ENCODE peak calls at places on chromosomes 6 and 20, in four cellular contexts. F is endodermal cell; K is CD8-positive, alpha-beta T cell; D is tibial nerve. Y is an unnamed sample.

GRCh38 chr6:30399390-30400058 is 54.6 kb downstream of the RPP21 start:
- DNase-seq in F (no peak), K (no peak), D (no peak), Y (no peak)

GRCh38 chr20:2102585-2103453 is 1.2 kb downstream of the STK35 start:
- DNase-seq in F (peak), K (peak), D (peak), Y (peak)

GRCh38 chr20:15927893-15928650 is 645.2 kb downstream of the KIF16B start:
- DNase-seq in F (no peak), K (no peak), D (no peak), Y (no peak)

GRCh38 chr6:35080016-35080680 is 61.0 kb downstream of the TCP11 start:
- DNase-seq in F (peak), K (no peak), D (no peak), Y (no peak)

GRCh38 chr6:57147955-57148858 is 23.9 kb upstream of the BAG2 start:
- DNase-seq in F (no peak), K (no peak), D (no peak), Y (no peak)

GRCh38 chr20:25275813-25276532 is 28.1 kb downstream of the PYGB start:
- DNase-seq in F (no peak), K (no peak), D (no peak), Y (no peak)

GRCh38 chr6:19705606-19706005 is 131.6 kb upstream of the ID4 start:
- DNase-seq in F (no peak), K (no peak), D (no peak), Y (no peak)

GRCh38 chr6:168122521-168122920 is 43.5 kb upstream of the FRMD1 start:
- DNase-seq in F (peak), K (no peak), D (no peak), Y (no peak)

GRCh38 chr6:168032383-168032760 is 34.9 kb downstream of the KIF25 start:
- DNase-seq in F (no peak), K (no peak), D (no peak), Y (no peak)

GRCh38 chr6:113871975-113872374 is 14.8 kb downstream of the MARCKS start:
- DNase-seq in F (no peak), K (no peak), D (no peak), Y (no peak)

GRCh38 chr20:60268502-60268901 is 310.3 kb downstream of the CDH26 start:
- DNase-seq in F (no peak), K (no peak), D (no peak), Y (no peak)

GRCh38 chr6:33983109-33983475 is 162.8 kb downstream of the GRM4 start:
- DNase-seq in F (peak), K (no peak), D (no peak), Y (no peak)

GRCh38 chr6:110355031-110355430 is 3.1 kb downstream of the METTL24 start:
- DNase-seq in F (no peak), K (no peak), D (no peak), Y (no peak)

GRCh38 chr6:15401769-15402250 is 155.9 kb downstream of the JARID2 start:
- DNase-seq in F (no peak), K (no peak), D (no peak), Y (no peak)

GRCh38 chr6:16179970-16180431 is 51.1 kb downstream of the MYLIP start:
- DNase-seq in F (no peak), K (peak), D (no peak), Y (no peak)

GRCh38 chr6:1917628-1918371 is 308.1 kb downstream of the FOXC1 start:
- DNase-seq in F (peak), K (no peak), D (no peak), Y (no peak)

GRCh38 chr6:39962831-39963230 is 28.6 kb upstream of the MOCS1 start:
- DNase-seq in F (no peak), K (no peak), D (no peak), Y (no peak)

GRCh38 chr6:146292506-146292905 is 251.1 kb upstream of the RAB32 start:
- DNase-seq in F (no peak), K (no peak), D (no peak), Y (no peak)

GRCh38 chr6:70033781-70034180 is 167.4 kb downstream of the COL19A1 start:
- DNase-seq in F (no peak), K (no peak), D (no peak), Y (no peak)

GRCh38 chr20:49286689-49287551 is 9.1 kb upstream of the ZNFX1 start:
- DNase-seq in F (peak), K (no peak), D (no peak), Y (no peak)

GRCh38 chr6:161186173-161186769 is 87.6 kb downstream of the AGPAT4 start:
- DNase-seq in F (no peak), K (no peak), D (peak), Y (no peak)

GRCh38 chr20:47668313-47669156 is 116.7 kb downstream of the SULF2 start:
- DNase-seq in F (no peak), K (no peak), D (no peak), Y (no peak)

GRCh38 chr6:168035098-168035660 is 37.7 kb downstream of the KIF25 start:
- DNase-seq in F (peak), K (no peak), D (no peak), Y (peak)

GRCh38 chr6:3522561-3523287 is 65.9 kb upstream of the SLC22A23 start:
- DNase-seq in F (no peak), K (no peak), D (no peak), Y (no peak)

GRCh38 chr6:7731289-7731688 is 5.4 kb downstream of the BMP6 start:
- DNase-seq in F (no peak), K (no peak), D (no peak), Y (no peak)

GRCh38 chr20:10919549-10920140 is 245.8 kb upstream of the JAG1 start:
- DNase-seq in F (no peak), K (no peak), D (no peak), Y (no peak)

GRCh38 chr20:4817230-4817671 is 95.5 kb downstream of the PRND start:
- DNase-seq in F (peak), K (no peak), D (no peak), Y (no peak)

GRCh38 chr20:49278817-49279676 is 1.2 kb upstream of the ZNFX1 start:
- DNase-seq in F (peak), K (no peak), D (no peak), Y (no peak)

GRCh38 chr20:38434770-38435554 is at the start of gene SNHG17:
- DNase-seq in F (peak), K (peak), D (peak), Y (peak)

GRCh38 chr20:38432292-38432691 is 2.8 kb downstream of the SNHG17 start:
- DNase-seq in F (no peak), K (no peak), D (no peak), Y (no peak)

GRCh38 chr20:38435555-38435939 is 419 bp upstream of the SNHG17 start:
- DNase-seq in F (no peak), K (no peak), D (no peak), Y (no peak)

GRCh38 chr20:38434310-38434741 is 802 bp downstream of the SNHG17 start:
- DNase-seq in F (peak), K (no peak), D (no peak), Y (no peak)

DNA sequence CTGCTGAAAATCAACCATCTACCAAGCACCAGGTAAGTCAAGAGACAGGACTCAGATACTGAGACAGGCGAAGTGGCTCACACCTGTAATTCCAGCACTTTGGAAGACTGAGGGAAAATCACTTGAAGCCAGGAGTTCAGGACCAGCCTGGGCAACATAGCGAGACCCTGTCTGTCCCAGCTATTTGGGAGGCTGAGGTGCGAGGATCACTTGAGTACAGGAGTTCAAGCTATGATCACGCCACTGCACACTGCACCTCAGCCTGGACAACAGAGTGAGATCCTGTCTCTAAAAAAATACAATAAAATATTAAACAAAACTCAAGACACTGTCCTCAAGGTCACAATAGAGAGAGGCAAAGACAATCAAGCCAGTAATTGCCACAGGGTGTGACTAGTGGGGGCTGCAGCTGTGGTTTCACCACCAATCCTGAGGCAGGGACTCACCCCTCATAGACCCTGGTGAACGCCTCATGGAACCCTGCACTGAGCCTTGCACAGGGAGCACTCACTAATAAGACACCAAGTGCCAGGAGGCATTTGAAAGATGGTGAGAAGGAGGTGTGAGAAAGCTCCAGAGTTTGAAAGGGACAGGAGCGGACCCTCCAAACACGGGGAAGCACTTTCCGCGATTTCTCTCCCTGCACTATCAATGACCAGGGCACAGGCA is 1.7 kb downstream of the SNHG17 start:
- DNase-seq in F (no peak), K (no peak), D (no peak), Y (no peak)
- H3K27ac ChIP-seq in F (no peak), K (no peak), D (no peak), Y (no peak)

DNA sequence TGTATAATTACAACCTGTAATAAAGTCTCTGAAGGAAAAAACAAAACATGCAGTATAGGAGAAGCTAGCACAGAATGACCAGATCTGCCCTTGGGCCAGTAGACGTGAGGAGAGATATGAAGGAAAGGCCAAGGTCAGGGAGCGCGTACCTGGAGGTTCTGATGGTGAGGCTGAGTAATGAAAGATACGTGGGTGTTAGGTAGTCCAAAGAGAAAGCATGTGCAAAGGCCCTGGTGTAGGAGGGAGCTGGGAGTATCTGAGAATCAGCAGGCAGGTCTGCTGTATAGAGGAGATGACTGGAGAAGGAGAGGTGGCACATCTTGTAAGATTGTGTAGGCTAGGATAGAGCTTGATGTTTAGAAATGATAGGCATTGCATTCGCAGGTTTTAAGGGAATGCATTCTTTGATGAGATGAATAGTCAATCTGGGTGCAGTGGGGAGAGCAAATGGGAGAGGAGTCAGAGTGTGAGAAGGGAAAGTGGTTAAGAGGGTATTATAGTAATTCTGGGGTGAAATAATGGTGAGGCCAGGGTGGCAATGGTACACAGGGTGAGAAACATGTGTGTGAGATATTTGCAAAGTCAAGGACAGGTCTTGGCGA is 15.9 kb upstream of the TFB1M start:
- DNase-seq in F (no peak), K (no peak), D (no peak), Y (no peak)
- H3K27ac ChIP-seq in F (no peak), K (no peak), D (no peak), Y (no peak)

DNA sequence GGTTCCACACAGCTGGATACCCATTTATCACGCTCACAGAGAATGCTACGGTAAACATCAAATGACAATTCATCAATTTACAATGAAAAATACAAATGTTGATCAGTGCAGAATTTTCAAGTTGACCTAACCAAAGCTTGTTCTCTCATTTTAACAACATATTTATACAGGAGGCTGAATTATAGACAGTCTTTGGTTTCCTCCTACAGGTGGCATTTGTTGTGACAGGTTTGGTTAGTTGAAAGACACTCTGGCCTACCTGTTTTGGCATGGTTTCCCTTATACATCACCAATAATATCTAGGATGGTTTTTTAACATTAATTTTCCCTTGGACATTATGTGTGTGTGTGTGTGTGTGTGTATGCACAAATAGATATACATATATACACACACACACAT is 642.5 kb upstream of the MMS22L start:
- DNase-seq in F (no peak), K (no peak), D (no peak), Y (no peak)
- H3K27ac ChIP-seq in F (no peak), K (no peak), D (no peak), Y (no peak)

GRCh38 chr6:125717120-125717731 is 32.2 kb upstream of the HEY2 start:
- DNase-seq in F (no peak), K (no peak), D (no peak), Y (no peak)
- H3K27ac ChIP-seq in F (no peak), K (no peak), D (no peak), Y (no peak)

DNA sequence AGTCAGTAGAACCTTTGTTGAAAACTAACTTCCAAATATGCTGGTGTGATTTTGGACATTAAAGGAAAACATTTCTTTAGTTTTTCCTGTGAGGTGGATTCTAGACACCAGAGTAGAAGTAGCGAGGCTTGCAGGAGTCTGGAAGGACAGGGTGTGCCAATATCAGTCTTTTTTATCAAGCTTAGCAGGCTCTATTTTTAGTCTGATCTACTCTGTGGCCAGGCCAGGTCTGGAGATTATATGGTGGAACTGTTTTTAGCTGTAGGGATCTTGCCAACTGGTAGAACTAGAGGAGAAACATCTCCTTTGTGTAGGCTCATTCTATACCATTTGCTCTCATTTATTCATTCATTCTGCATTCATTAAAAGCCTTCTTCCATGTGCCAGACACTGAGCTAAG is 42.7 kb downstream of the LRP11 start:
- DNase-seq in F (no peak), K (no peak), D (no peak), Y (no peak)
- H3K27ac ChIP-seq in F (no peak), K (no peak), D (no peak), Y (no peak)

GRCh38 chr6:150755042-150755441 is 110.5 kb upstream of the MTHFD1L start:
- DNase-seq in F (no peak), K (no peak), D (no peak), Y (no peak)

GRCh38 chr6:150751296-150751695 is 114.2 kb upstream of the MTHFD1L start:
- DNase-seq in F (no peak), K (no peak), D (no peak), Y (no peak)

GRCh38 chr6:150755524-150755923 is 110.0 kb upstream of the MTHFD1L start:
- DNase-seq in F (no peak), K (no peak), D (no peak), Y (no peak)

GRCh38 chr6:150753404-150754184 is 111.9 kb upstream of the MTHFD1L start:
- DNase-seq in F (peak), K (no peak), D (no peak), Y (no peak)

DNA sequence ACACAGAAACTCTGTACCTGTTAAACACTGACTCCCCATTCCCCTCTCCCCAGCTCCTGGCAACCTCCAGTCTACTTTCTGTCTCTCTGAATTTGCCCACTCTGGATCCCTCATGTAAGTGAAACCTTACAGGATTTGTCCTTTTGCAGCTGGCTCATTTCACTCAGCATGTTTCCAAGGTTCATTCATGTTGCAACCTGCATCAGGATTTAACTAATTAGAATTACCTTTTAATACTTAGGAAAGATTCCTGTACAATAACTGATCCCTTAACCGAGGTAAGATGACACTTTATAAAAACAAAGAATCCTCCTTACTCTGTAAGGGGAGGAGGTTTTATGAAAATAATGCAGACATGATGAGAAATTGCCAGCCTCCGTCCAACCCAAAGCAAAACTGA is 113.1 kb upstream of the MTHFD1L start:
- DNase-seq in F (no peak), K (no peak), D (no peak), Y (no peak)
- H3K27ac ChIP-seq in F (no peak), K (no peak), D (no peak), Y (no peak)

DNA sequence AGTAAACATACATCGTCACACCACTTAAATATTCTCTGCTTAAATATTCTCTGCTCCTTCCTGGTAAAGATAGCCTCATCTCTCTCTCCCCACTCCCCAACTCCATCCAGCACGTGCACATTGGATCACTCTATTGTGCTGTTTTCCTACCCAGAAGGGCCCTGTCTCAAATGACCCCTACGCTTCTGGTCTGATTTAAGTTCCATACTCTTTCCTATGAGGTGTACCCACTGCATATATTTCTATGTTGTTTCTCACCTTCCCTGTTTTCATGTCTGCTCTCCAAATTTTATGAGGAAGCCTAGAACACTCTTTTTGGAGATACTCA is 53.7 kb downstream of the HFE start:
- DNase-seq in F (no peak), K (no peak), D (no peak), Y (no peak)
- H3K27ac ChIP-seq in F (peak), K (no peak), D (no peak), Y (peak)

GRCh38 chr20:50358959-50359358 is 151.2 kb upstream of the PTPN1 start:
- DNase-seq in F (no peak), K (no peak), D (no peak), Y (no peak)

GRCh38 chr20:50358166-50358565 is 152.0 kb upstream of the PTPN1 start:
- DNase-seq in F (no peak), K (no peak), D (no peak), Y (no peak)

GRCh38 chr20:50360921-50361320 is 149.3 kb upstream of the PTPN1 start:
- DNase-seq in F (no peak), K (no peak), D (no peak), Y (no peak)

GRCh38 chr20:50359607-50360217 is 150.5 kb upstream of the PTPN1 start:
- DNase-seq in F (no peak), K (no peak), D (no peak), Y (no peak)

GRCh38 chr20:50360218-50360672 is 149.9 kb upstream of the PTPN1 start:
- DNase-seq in F (no peak), K (no peak), D (no peak), Y (no peak)
- H3K27ac ChIP-seq in F (no peak), K (no peak), D (no peak), Y (no peak)

Y was measured in substantia nigra.